ENCODE peak calls at places on chromosomes 4 and X, in five cellular contexts. Z is IMR-90, K is kidney, Y is left lung, J is mesendoderm. F is an unnamed sample.

GRCh38 chrX:10106801-10107200 is 50.0 kb upstream of the CLCN4 start:
- DNase-seq in Z (no peak), K (no peak), Y (no peak), J (no peak), F (no peak)

GRCh38 chr4:23835814-23836478 is 53.9 kb downstream of the PPARGC1A start:
- DNase-seq in Z (no peak), K (no peak), Y (no peak), J (no peak), F (no peak)

GRCh38 chrX:1462596-1463251 is 10.0 kb upstream of the ASMTL start:
- DNase-seq in Z (peak), K (peak), Y (peak), J (no peak), F (peak)

GRCh38 chrX:41350976-41351569 is 17.1 kb downstream of the DDX3X start:
- DNase-seq in Z (peak), K (no peak), Y (no peak), J (no peak), F (no peak)

GRCh38 chr4:184506527-184507121 is 32.3 kb upstream of the IRF2 start:
- DNase-seq in Z (no peak), K (no peak), Y (no peak), J (peak), F (no peak)

GRCh38 chrX:72131317-72132294 is at the start of gene RTL5:
- DNase-seq in Z (peak), K (peak), Y (peak), J (peak), F (peak)

GRCh38 chr4:81648576-81649272 is 177.0 kb upstream of the RASGEF1B start:
- DNase-seq in Z (no peak), K (no peak), Y (peak), J (no peak), F (no peak)

GRCh38 chr4:1259966-1260365 is 11.0 kb upstream of the CTBP1 start:
- DNase-seq in Z (no peak), K (no peak), Y (no peak), J (no peak), F (no peak)

GRCh38 chr4:152372444-152372843 is 163.4 kb downstream of the FBXW7 start:
- DNase-seq in Z (no peak), K (no peak), Y (no peak), J (no peak), F (no peak)

GRCh38 chrX:15515931-15516330 is 15.3 kb downstream of the BMX start:
- DNase-seq in Z (no peak), K (no peak), Y (no peak), J (peak), F (no peak)

GRCh38 chr4:124589827-124590226 is 122.7 kb downstream of the ANKRD50 start:
- DNase-seq in Z (no peak), K (no peak), Y (no peak), J (no peak), F (no peak)

GRCh38 chr4:53651142-53651720 is 59.9 kb upstream of the LNX1 start:
- DNase-seq in Z (peak), K (peak), Y (no peak), J (no peak), F (peak)

GRCh38 chr4:6926681-6927478 is 17.3 kb downstream of the TBC1D14 start:
- DNase-seq in Z (peak), K (no peak), Y (peak), J (peak), F (peak)

GRCh38 chrX:25646156-25646555 is 492.0 kb upstream of the MAGEB18 start:
- DNase-seq in Z (no peak), K (peak), Y (no peak), J (no peak), F (no peak)

GRCh38 chr4:185933078-185933581 is 121.1 kb upstream of the SORBS2 start:
- DNase-seq in Z (peak), K (no peak), Y (no peak), J (peak), F (no peak)

GRCh38 chr4:87219648-87220093 is 747 bp downstream of the KLHL8 start:
- DNase-seq in Z (peak), K (peak), Y (peak), J (peak), F (peak)

GRCh38 chr4:8355864-8356565 is 84.5 kb downstream of the ACOX3 start:
- DNase-seq in Z (peak), K (no peak), Y (peak), J (peak), F (no peak)

GRCh38 chr4:10460313-10461047 is 3.3 kb upstream of the ZNF518B start:
- DNase-seq in Z (no peak), K (no peak), Y (no peak), J (no peak), F (no peak)

GRCh38 chr4:40038972-40039371 is 17.7 kb upstream of the N4BP2 start:
- DNase-seq in Z (peak), K (no peak), Y (no peak), J (no peak), F (no peak)

GRCh38 chr4:80233390-80233789 is 33.1 kb upstream of the FGF5 start:
- DNase-seq in Z (no peak), K (no peak), Y (no peak), J (no peak), F (no peak)

GRCh38 chr4:105709081-105709450 is 482 bp downstream of the GSTCD start:
- DNase-seq in Z (no peak), K (no peak), Y (no peak), J (peak), F (no peak)

GRCh38 chr4:105708376-105709080 is at the start of the genes GSTCD and INTS12:
- DNase-seq in Z (peak), K (peak), Y (peak), J (peak), F (peak)

GRCh38 chr4:105707783-105708182 is 706 bp downstream of the INTS12 start:
- DNase-seq in Z (no peak), K (no peak), Y (no peak), J (no peak), F (no peak)

GRCh38 chr4:105710678-105711077 is 2.1 kb downstream of the GSTCD start:
- DNase-seq in Z (no peak), K (no peak), Y (no peak), J (peak), F (no peak)

DNA sequence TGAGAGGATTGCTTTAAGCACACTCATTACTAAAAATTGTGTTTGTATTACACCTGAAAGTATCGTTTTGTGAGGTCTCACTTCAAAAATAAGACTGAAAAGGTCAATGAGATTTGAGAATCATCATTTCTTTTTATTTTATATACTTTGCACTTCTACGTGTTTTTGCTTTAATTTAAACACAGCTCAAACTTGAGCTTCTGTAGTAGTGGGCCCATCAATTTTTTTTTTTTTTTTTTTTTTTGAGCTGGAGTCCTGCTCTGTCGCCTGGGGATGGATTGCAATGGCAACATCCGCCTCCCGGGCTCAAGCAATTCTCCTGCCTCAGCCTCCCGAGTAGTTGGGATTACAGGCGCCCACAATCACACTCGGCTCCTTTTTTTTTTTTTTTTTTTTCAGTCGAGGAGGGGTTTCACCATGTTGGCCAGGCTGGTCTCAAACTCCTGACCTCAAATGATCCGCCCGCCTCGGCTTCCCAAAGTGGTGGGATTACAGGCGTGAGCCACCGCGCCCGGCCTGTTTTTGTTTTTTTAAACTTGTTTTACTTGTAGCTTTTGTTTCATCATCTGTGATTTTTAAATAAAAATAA is 1.5 kb downstream of the GSTCD start:
- DNase-seq in Z (no peak), K (no peak), Y (no peak), J (peak), F (no peak)
- H3K4me3 ChIP-seq in Z (no peak), K (no peak), Y (no peak), J (no peak), F (no peak)

GRCh38 chr4:154503598-154503997 is 12.0 kb upstream of the DCHS2 start:
- DNase-seq in Z (peak), K (no peak), Y (no peak), J (peak), F (no peak)

GRCh38 chr4:154507170-154507569 is 15.6 kb upstream of the DCHS2 start:
- DNase-seq in Z (no peak), K (no peak), Y (no peak), J (peak), F (no peak)

GRCh38 chr4:154511990-154512389 is 20.4 kb upstream of the DCHS2 start:
- DNase-seq in Z (no peak), K (no peak), Y (no peak), J (no peak), F (no peak)

GRCh38 chr4:154506253-154506652 is 14.7 kb upstream of the DCHS2 start:
- DNase-seq in Z (peak), K (no peak), Y (no peak), J (peak), F (no peak)
- H3K27ac ChIP-seq in Z (no peak), K (no peak), Y (no peak), J (no peak), F (no peak)

GRCh38 chrX:150362599-150363481 is at the start of gene MAMLD1:
- DNase-seq in Z (peak), K (peak), Y (peak), J (peak), F (peak)

GRCh38 chrX:150361070-150361776 is 1.9 kb upstream of the MAMLD1 start:
- DNase-seq in Z (peak), K (peak), Y (no peak), J (peak), F (peak)

GRCh38 chrX:150363561-150364346 is 637 bp downstream of the MAMLD1 start:
- DNase-seq in Z (peak), K (peak), Y (no peak), J (peak), F (no peak)

GRCh38 chrX:150360331-150360730 is 2.8 kb upstream of the MAMLD1 start:
- DNase-seq in Z (no peak), K (no peak), Y (no peak), J (no peak), F (no peak)

DNA sequence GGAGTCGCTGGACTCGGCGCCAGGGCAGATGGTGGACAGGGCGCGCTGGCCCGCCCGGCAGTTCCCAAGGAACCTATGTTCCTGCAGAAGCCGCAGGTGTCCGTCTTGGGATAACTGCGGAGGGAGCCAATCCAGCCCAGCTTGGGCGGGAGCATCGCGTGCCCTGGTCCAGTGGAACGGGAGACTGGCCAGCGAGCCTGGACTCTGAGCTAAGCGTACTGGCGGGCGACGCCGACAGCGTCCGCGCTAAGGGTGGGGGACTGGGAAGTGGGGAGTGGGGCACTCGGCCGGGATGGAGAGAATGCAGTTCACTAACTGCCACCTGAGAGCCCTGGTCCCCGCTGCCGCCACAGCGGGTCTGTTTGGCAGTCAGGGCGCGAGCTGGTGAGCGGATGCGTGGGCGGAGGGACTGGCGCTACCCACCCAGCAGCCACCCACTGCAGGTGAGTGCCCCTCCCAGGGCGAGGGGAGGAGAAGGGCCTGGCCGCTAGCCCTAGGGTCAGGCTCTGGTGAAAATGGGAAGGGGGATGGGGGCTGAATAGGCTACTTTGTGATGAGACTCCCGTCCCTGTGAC is 1.3 kb upstream of the MAMLD1 start:
- DNase-seq in Z (peak), K (peak), Y (no peak), J (peak), F (peak)
- H3K4me3 ChIP-seq in Z (peak), K (peak), Y (no peak), J (peak), F (peak)

GRCh38 chrX:108134724-108135123 is 43.1 kb downstream of the ATG4A start:
- DNase-seq in Z (no peak), K (no peak), Y (no peak), J (peak), F (no peak)

GRCh38 chrX:108138814-108139213 is 47.2 kb downstream of the ATG4A start:
- DNase-seq in Z (no peak), K (no peak), Y (no peak), J (no peak), F (no peak)

GRCh38 chrX:108139303-108139702 is 47.7 kb downstream of the ATG4A start:
- DNase-seq in Z (no peak), K (no peak), Y (no peak), J (peak), F (no peak)
- H3K27ac ChIP-seq in Z (no peak), K (no peak), Y (no peak), J (no peak), F (no peak)

DNA sequence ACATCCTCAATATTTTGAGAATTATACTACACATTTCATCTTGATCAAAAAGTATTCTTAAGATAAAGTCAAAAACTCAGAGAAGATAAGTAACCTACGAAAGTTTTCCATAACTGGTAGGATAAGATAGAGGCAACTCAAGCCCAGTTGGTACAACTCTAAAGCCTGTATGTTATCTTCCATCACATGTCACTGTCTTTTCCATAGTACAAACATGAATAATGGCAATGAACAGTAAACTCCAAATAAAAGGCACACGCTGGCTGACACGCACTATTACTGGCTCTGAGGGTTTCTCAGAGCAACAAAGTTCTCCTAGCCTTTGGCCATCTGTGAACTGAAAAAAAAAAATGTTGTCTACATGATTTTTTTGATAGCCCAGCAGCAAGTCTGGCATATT is 27.2 kb downstream of the LIN54 start:
- DNase-seq in Z (no peak), K (no peak), Y (no peak), J (no peak), F (no peak)
- H3K4me3 ChIP-seq in Z (no peak), K (no peak), Y (no peak), J (no peak), F (no peak)

GRCh38 chr4:161132715-161133425 is 1030.9 kb downstream of the FSTL5 start:
- DNase-seq in Z (no peak), K (no peak), Y (no peak), J (no peak), F (no peak)

GRCh38 chr4:161133877-161134276 is 1029.9 kb downstream of the FSTL5 start:
- DNase-seq in Z (no peak), K (no peak), Y (no peak), J (no peak), F (no peak)

DNA sequence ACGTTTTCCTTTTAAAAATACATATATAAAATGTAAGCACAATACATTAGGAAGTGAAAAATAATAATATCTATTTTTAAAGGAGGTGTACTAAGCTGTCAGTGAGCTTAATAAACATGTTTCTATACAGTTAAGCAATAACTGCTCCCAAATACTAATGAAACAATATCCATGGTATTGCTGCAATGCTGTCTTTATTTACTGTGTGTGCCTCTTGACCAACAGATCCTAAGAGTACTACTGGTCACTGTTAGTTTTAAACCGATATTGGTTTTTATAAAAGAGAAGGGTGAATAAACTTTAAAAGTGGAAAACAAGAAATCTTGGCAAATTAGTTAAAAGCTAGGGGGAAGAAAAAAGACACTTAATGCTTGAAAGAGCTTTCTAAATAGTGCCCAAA is 1029.0 kb downstream of the FSTL5 start:
- DNase-seq in Z (no peak), K (no peak), Y (no peak), J (no peak), F (no peak)
- H3K27ac ChIP-seq in Z (no peak), K (no peak), Y (no peak), J (no peak), F (no peak)

DNA sequence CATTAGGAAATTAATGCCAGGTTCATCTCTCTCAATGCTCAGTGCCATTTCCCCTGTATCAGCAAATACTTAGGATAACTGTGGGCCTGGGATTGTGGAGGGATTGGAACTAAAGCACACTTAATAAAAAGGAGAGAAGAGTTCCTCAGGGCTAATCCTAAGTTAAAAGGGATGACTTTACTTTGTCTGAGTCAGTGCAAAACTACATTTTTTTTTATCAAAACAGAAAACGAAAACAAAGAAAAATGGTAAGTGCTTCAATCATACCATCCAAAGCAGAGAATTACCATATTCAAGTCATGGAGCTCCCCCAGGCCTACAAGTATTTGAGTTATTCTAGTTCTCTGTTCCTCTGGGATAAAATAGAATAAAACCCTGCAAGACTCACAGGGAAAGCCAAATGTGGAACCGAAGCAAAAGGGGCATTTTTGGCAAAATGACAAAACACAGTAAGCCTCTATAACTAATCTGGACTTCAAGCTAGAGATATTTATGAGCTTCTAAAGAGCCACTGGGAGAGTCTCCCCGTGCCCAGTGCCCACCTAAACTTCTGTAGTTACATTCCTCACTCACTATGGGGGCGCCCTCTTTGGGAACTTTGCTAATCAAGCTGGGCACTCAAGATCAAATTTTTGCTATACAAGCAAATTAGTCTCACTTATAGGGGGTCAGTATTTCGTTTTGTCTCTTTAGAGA is 53.4 kb downstream of the PALLD start:
- DNase-seq in Z (peak), K (no peak), Y (no peak), J (no peak), F (no peak)
- H3K4me3 ChIP-seq in Z (no peak), K (no peak), Y (no peak), J (no peak), F (no peak)

GRCh38 chr4:135283934-135284333 is 1082.3 kb upstream of the PABPC4L start:
- DNase-seq in Z (no peak), K (no peak), Y (no peak), J (no peak), F (no peak)

GRCh38 chr4:135277116-135277979 is 1075.8 kb upstream of the PABPC4L start:
- DNase-seq in Z (peak), K (no peak), Y (no peak), J (peak), F (no peak)

GRCh38 chr4:135281230-135281629 is 1079.6 kb upstream of the PABPC4L start:
- DNase-seq in Z (no peak), K (no peak), Y (no peak), J (peak), F (no peak)

GRCh38 chr4:135274461-135274860 is 1072.9 kb upstream of the PABPC4L start:
- DNase-seq in Z (no peak), K (no peak), Y (no peak), J (peak), F (no peak)

GRCh38 chr4:135277980-135278315 is 1076.4 kb upstream of the PABPC4L start:
- DNase-seq in Z (no peak), K (no peak), Y (no peak), J (peak), F (no peak)
- H3K27ac ChIP-seq in Z (no peak), K (no peak), Y (no peak), J (no peak), F (no peak)

GRCh38 chr4:31016322-31017061 is 296.3 kb downstream of the PCDH7 start:
- DNase-seq in Z (no peak), K (no peak), Y (no peak), J (peak), F (no peak)
- H3K4me3 ChIP-seq in Z (no peak), K (no peak), Y (no peak), J (no peak), F (no peak)

DNA sequence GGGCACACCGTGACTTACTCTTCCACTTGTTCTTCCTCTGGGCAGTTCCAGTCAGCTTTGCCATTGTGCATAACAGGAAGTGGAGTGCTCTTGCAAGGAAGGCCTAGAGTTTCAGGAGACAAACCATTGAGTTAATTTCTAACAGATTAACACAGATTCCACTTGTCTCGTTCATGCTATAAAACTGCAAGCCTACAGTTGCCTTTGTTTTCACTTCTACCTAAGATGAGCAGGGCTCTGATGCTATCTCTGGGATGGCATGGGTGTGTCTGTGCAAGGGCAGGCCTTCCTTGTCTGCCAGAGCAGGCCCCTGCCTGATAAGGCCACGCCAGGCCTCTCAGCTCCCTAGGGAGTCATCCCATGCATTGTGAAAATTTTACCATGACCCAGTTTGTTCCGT is 67.7 kb upstream of the PGRMC2 start:
- DNase-seq in Z (no peak), K (no peak), Y (no peak), J (peak), F (peak)
- H3K27ac ChIP-seq in Z (peak), K (peak), Y (no peak), J (no peak), F (peak)